ENCODE peak calls at places on chromosomes 5 and 9, in five cellular contexts. I is cardiac muscle cell, G is GM23338, L is hepatocyte, T is heart left ventricle. Z is an unnamed sample.

GRCh38 chr9:81594415-81594814 is 94.9 kb downstream of the TLE1 start:
- DNase-seq in I (no peak), G (no peak), L (no peak), T (no peak), Z (no peak)

GRCh38 chr9:96554326-96554725 is 65.3 kb downstream of the CDC14B start:
- DNase-seq in I (peak; percentile 32), G (no peak), L (no peak), T (no peak), Z (peak; percentile 68)

GRCh38 chr5:107619781-107620180 is 51.0 kb downstream of the EFNA5 start:
- DNase-seq in I (no peak), G (no peak), L (no peak), T (no peak), Z (no peak)

GRCh38 chr5:176723440-176723839 is 76.2 kb downstream of the TSPAN17 start:
- DNase-seq in I (no peak), G (no peak), L (no peak), T (no peak), Z (no peak)

GRCh38 chr9:127583605-127584053 is 28.4 kb upstream of the STXBP1 start:
- DNase-seq in I (peak; percentile 69), G (no peak), L (no peak), T (no peak), Z (peak; percentile 89)

GRCh38 chr5:108655750-108656450 is 91.8 kb upstream of the FER start:
- DNase-seq in I (peak; percentile 85), G (no peak), L (peak; percentile 28), T (no peak), Z (peak; percentile 68)

GRCh38 chr9:89999534-90000370 is 394.9 kb downstream of the GADD45G start:
- DNase-seq in I (peak; percentile 44), G (peak; percentile 6), L (peak; percentile 82), T (peak; percentile 91), Z (peak; percentile 53)

GRCh38 chr9:3526903-3527652 is 1.3 kb upstream of the RFX3 start:
- DNase-seq in I (peak; percentile 22), G (peak; percentile 73), L (peak; percentile 35), T (no peak), Z (no peak)

GRCh38 chr5:56757077-56757476 is 58.3 kb upstream of the MAP3K1 start:
- DNase-seq in I (no peak), G (no peak), L (no peak), T (no peak), Z (no peak)

GRCh38 chr5:142472306-142472951 is 147.6 kb upstream of the SPRY4 start:
- DNase-seq in I (peak; percentile 77), G (no peak), L (peak; percentile 21), T (no peak), Z (peak; percentile 92)

GRCh38 chr5:140794594-140795258 is at the start of gene PCDHA2:
- DNase-seq in I (no peak), G (peak; percentile 88), L (peak; percentile 65), T (no peak), Z (no peak)

GRCh38 chr9:128912270-128912853 is 8.4 kb upstream of the PHYHD1 start:
- DNase-seq in I (peak; percentile 68), G (peak; percentile 53), L (peak; percentile 55), T (no peak), Z (peak; percentile 97)

GRCh38 chr9:76883341-76883740 is 22.6 kb downstream of the PRUNE2 start:
- DNase-seq in I (no peak), G (peak; percentile 36), L (no peak), T (no peak), Z (no peak)

GRCh38 chr5:61328791-61329617 is 3.1 kb upstream of the ZSWIM6 start:
- DNase-seq in I (no peak), G (peak; percentile 8), L (no peak), T (no peak), Z (no peak)

GRCh38 chr5:104793031-104793430 is 1230.4 kb upstream of the NUDT12 start:
- DNase-seq in I (peak; percentile 9), G (no peak), L (no peak), T (no peak), Z (peak; percentile 56)

GRCh38 chr5:83426855-83427254 is 44.7 kb upstream of the VCAN start:
- DNase-seq in I (no peak), G (no peak), L (no peak), T (no peak), Z (no peak)

GRCh38 chr5:60961685-60962084 is 16.7 kb downstream of the NDUFAF2 start:
- DNase-seq in I (peak; percentile 68), G (no peak), L (no peak), T (no peak), Z (peak; percentile 39)

GRCh38 chr9:22342489-22343217 is 104.0 kb upstream of the DMRTA1 start:
- DNase-seq in I (peak; percentile 6), G (no peak), L (no peak), T (no peak), Z (peak; percentile 75)

GRCh38 chr9:131676431-131676972 is 63.4 kb downstream of the RAPGEF1 start:
- DNase-seq in I (no peak), G (no peak), L (no peak), T (peak; percentile 32), Z (no peak)

GRCh38 chr5:115069087-115069968 is 100.4 kb downstream of the TRIM36 start:
- DNase-seq in I (peak; percentile 53), G (peak; percentile 81), L (peak; percentile 66), T (no peak), Z (peak; percentile 33)

GRCh38 chr9:123267481-123268239 is 726 bp downstream of the STRBP start:
- DNase-seq in I (no peak), G (peak; percentile 41), L (peak; percentile 22), T (peak; percentile 32), Z (no peak)

GRCh38 chr5:16744164-16744880 is 127.5 kb upstream of the RETREG1 start:
- DNase-seq in I (no peak), G (no peak), L (no peak), T (no peak), Z (no peak)

GRCh38 chr5:105639068-105639467 is 2031.7 kb downstream of the EFNA5 start:
- DNase-seq in I (no peak), G (peak; percentile 59), L (peak; percentile 5), T (peak; percentile 26), Z (no peak)

GRCh38 chr5:5304361-5305035 is 118.0 kb upstream of the ICE1 start:
- DNase-seq in I (no peak), G (peak; percentile 26), L (no peak), T (no peak), Z (no peak)

GRCh38 chr9:117919594-117919993 is 215.4 kb downstream of the TLR4 start:
- DNase-seq in I (no peak), G (no peak), L (no peak), T (no peak), Z (no peak)

GRCh38 chr5:60295423-60295822 is 401.9 kb upstream of the PDE4D start:
- DNase-seq in I (peak; percentile 52), G (peak; percentile 69), L (peak; percentile 49), T (no peak), Z (peak; percentile 15)

GRCh38 chr9:93896093-93896492 is 59.1 kb downstream of the BARX1 start:
- DNase-seq in I (no peak), G (no peak), L (no peak), T (no peak), Z (no peak)

GRCh38 chr5:56328753-56329560 is 95.8 kb upstream of the ANKRD55 start:
- DNase-seq in I (peak; percentile 46), G (peak; percentile 24), L (peak; percentile 48), T (no peak), Z (peak; percentile 71)

GRCh38 chr5:32071351-32071944 is 102.7 kb downstream of the GOLPH3 start:
- DNase-seq in I (peak; percentile 14), G (no peak), L (no peak), T (no peak), Z (peak; percentile 31)

GRCh38 chr9:115400801-115401200 is 282.8 kb upstream of the TNC start:
- DNase-seq in I (no peak), G (no peak), L (no peak), T (no peak), Z (peak; percentile 90)

GRCh38 chr9:130522233-130522808 is 57.1 kb upstream of the FUBP3 start:
- DNase-seq in I (no peak), G (peak; percentile 87), L (no peak), T (no peak), Z (no peak)

GRCh38 chr9:2257530-2257929 is 242.4 kb downstream of the SMARCA2 start:
- DNase-seq in I (no peak), G (no peak), L (no peak), T (no peak), Z (no peak)

GRCh38 chr5:157956271-157956885 is 97.4 kb upstream of the CLINT1 start:
- DNase-seq in I (no peak), G (no peak), L (peak; percentile 35), T (no peak), Z (no peak)

GRCh38 chr5:31886206-31886605 is 247.3 kb downstream of the PDZD2 start:
- DNase-seq in I (no peak), G (peak; percentile 18), L (no peak), T (no peak), Z (no peak)

GRCh38 chr9:79896390-79896789 is 324.6 kb downstream of the TLE4 start:
- DNase-seq in I (no peak), G (no peak), L (no peak), T (no peak), Z (no peak)
- H3K27ac ChIP-seq in I (no peak overlapping the region), G (no peak overlapping the region), L (no peak overlapping the region), T (no peak overlapping the region), Z (no peak overlapping the region)

DNA sequence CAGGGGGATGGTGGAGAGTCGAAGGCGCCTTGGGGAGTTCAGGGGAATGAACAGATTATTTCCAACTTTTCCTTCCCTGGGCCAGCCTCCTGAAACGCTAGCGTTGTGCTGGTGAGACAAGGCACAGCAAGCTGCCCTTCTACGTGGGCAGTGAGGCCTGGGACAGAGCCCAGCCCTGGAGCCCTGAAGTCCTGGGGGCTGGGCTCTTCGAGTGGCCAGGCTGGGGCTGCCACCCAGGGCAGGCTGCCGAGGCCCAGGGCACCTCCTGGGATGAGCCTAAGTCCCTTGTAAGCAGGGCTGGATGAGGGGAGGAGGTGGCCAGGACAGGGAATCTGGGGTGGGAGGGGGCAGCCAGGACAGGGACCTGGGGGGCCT is 1.4 kb upstream of the LCN12 start:
- DNase-seq in I (no peak), G (no peak), L (no peak), T (peak; percentile 73), Z (no peak)
- H3K27ac ChIP-seq in I (peak overlapping the region; percentile 96), G (no peak overlapping the region), L (peak overlapping the region; percentile 98), T (peak overlapping the region; percentile 89), Z (no peak overlapping the region)

GRCh38 chr5:29469581-29469980 is 1723.9 kb upstream of the CDH6 start:
- DNase-seq in I (no peak), G (no peak), L (no peak), T (no peak), Z (no peak)
- H3K27ac ChIP-seq in I (no peak overlapping the region), G (no peak overlapping the region), L (no peak overlapping the region), T (no peak overlapping the region), Z (no peak overlapping the region)

DNA sequence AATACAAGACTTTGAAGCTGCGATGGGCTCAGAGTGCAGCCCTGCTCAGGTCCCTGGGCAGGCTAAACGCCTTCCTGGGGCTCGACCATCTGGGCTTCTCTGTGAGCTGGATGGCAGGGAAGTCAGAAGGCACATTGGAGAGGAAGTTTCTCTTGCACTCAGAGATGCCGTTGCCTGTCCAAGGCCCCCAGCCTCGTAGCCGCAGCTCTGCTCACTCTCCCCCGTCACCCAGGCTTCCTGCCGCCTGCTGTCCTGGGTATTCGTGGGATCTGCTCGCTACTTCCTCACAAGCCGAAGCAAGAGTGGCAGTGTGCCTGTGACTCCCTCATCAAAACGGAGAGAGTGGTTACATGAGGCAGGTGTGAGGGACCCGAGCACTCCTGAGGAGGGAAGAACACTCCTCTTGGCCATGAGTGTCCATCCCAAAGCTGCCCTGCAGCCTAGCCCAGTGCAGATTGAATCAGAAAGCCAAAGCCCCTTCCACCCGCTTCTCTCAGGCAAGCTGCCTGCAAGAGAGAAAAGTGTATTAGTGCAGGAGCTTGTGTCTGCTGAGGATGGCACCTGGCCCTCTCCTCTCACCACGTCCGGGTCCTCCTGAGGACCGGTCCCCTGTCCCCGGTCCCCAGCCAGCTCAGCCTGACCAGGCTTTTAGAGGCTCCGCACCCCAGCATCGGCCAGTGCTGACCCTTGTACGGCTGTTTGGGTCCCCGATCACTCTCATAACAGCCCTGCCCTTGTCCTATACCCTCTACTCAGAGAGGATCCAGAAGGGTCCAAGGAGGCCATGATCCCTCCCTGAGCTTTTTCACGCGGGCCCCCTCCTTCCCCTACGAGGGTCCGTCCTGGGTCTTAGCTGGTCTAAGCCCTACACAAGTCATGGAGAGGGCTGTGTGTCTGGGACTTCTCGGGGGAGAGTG is 7.3 kb downstream of the FCN2 start:
- DNase-seq in I (no peak), G (no peak), L (no peak), T (peak; percentile 19), Z (no peak)
- H3K27ac ChIP-seq in I (no peak overlapping the region), G (no peak overlapping the region), L (no peak overlapping the region), T (no peak overlapping the region), Z (no peak overlapping the region)